ENCODE peak calls at places on chromosomes 16 and 17, in six cellular contexts. J is G401, U is GM18507, V is posterior vena cava, A is GM23338, L is MV-4-11. G is an unnamed sample.

GRCh38 chr17:21573961-21574610 is 118.2 kb upstream of the KCNJ18 start:
- DNase-seq in L (no peak), A (no peak), U (no peak), V (peak; percentile 91), J (peak; percentile 88), G (no peak)

GRCh38 chr16:78778724-78779004 is 679.2 kb downstream of the WWOX start:
- DNase-seq in U (no peak), V (no peak), A (no peak), L (no peak), J (no peak), G (no peak)

GRCh38 chr16:53357208-53357586 is 77.1 kb upstream of the RBL2 start:
- DNase-seq in J (no peak), L (no peak), V (no peak), A (no peak), U (no peak), G (no peak)

GRCh38 chr17:57906910-57907309 is 48.3 kb downstream of the CUEDC1 start:
- DNase-seq in U (no peak), L (peak; percentile 8), A (peak; percentile 74), J (no peak), V (no peak), G (no peak)

GRCh38 chr17:36653374-36653773 is 52.0 kb downstream of the MRM1 start:
- DNase-seq in V (no peak), A (no peak), L (no peak), J (no peak), U (no peak), G (no peak)

GRCh38 chr17:63826468-63827001 is 696 bp upstream of the PSMC5 start:
- DNase-seq in L (no peak), U (no peak), A (peak; percentile 56), V (no peak), J (no peak), G (no peak)

GRCh38 chr16:25093208-25094061 is 18.1 kb upstream of the LCMT1 start:
- DNase-seq in J (no peak), A (no peak), L (peak; percentile 97), U (no peak), V (no peak), G (peak; percentile 93)

GRCh38 chr17:76547183-76547641 is 7.4 kb downstream of the PRCD start:
- DNase-seq in L (peak; percentile 51), U (no peak), V (no peak), A (peak; percentile 92), J (peak; percentile 75), G (peak; percentile 74)

GRCh38 chr16:53775106-53775820 is 71.3 kb downstream of the FTO start:
- DNase-seq in A (no peak), V (no peak), J (no peak), L (no peak), U (no peak), G (peak; percentile 19)

GRCh38 chr17:27974531-27975145 is 67.8 kb upstream of the NLK start:
- DNase-seq in V (no peak), U (no peak), L (no peak), J (no peak), A (no peak), G (no peak)

GRCh38 chr16:89971495-89972243 is 23.1 kb downstream of the DEF8 start:
- DNase-seq in A (no peak), U (no peak), L (peak; percentile 40), V (peak; percentile 88), J (no peak), G (no peak)

GRCh38 chr16:68499011-68499410 is 40.1 kb upstream of the ZFP90 start:
- DNase-seq in V (no peak), J (no peak), U (no peak), L (peak; percentile 89), A (no peak), G (peak; percentile 60)

GRCh38 chr17:40547079-40547784 is 18.0 kb downstream of the CCR7 start:
- DNase-seq in L (peak; percentile 75), J (no peak), V (peak; percentile 62), A (no peak), U (no peak), G (peak; percentile 98)